ENCODE peak calls at places on chromosome 12, in five cellular contexts. One of them, this sample, is unnamed.

GRCh38 chr12:64824500-64825142 is at the start of gene TBC1D30:
- DNase-seq in stimulated activated naive CD8-positive, alpha-beta T cell treated with anti-CD3 and anti-CD28 coated beads, Interleukin-15, amount 100 ng/mL, for 72 hours: peak; percentile 27
- DNase-seq in activated CD8-positive, alpha-beta T cell treated with anti-CD3 and anti-CD28 coated beads, Interleukin-2, amount 10 ng/mL, durations not matched to agents 7 days and 5 days: peak; percentile 23
- DNase-seq in epithelial cell of prostate: no peak
- DNase-seq in D721Med: peak; percentile 29
- DNase-seq in this sample: peak; percentile 68

GRCh38 chr12:56387152-56387551 is 24.5 kb upstream of the APOF start:
- DNase-seq in stimulated activated naive CD8-positive, alpha-beta T cell treated with anti-CD3 and anti-CD28 coated beads, Interleukin-15, amount 100 ng/mL, for 72 hours: no peak
- DNase-seq in activated CD8-positive, alpha-beta T cell treated with anti-CD3 and anti-CD28 coated beads, Interleukin-2, amount 10 ng/mL, durations not matched to agents 7 days and 5 days: no peak
- DNase-seq in epithelial cell of prostate: no peak
- DNase-seq in D721Med: no peak
- DNase-seq in this sample: no peak

GRCh38 chr12:52496590-52497071 is 3.6 kb upstream of the KRT6A start:
- DNase-seq in stimulated activated naive CD8-positive, alpha-beta T cell treated with anti-CD3 and anti-CD28 coated beads, Interleukin-15, amount 100 ng/mL, for 72 hours: no peak
- DNase-seq in activated CD8-positive, alpha-beta T cell treated with anti-CD3 and anti-CD28 coated beads, Interleukin-2, amount 10 ng/mL, durations not matched to agents 7 days and 5 days: no peak
- DNase-seq in epithelial cell of prostate: no peak
- DNase-seq in D721Med: no peak
- DNase-seq in this sample: no peak

GRCh38 chr12:38905480-38906351 is at the start of gene CPNE8:
- DNase-seq in stimulated activated naive CD8-positive, alpha-beta T cell treated with anti-CD3 and anti-CD28 coated beads, Interleukin-15, amount 100 ng/mL, for 72 hours: peak; percentile 26
- DNase-seq in activated CD8-positive, alpha-beta T cell treated with anti-CD3 and anti-CD28 coated beads, Interleukin-2, amount 10 ng/mL, durations not matched to agents 7 days and 5 days: peak; percentile 44
- DNase-seq in epithelial cell of prostate: no peak
- DNase-seq in D721Med: no peak
- DNase-seq in this sample: peak; percentile 68

GRCh38 chr12:121448771-121449315 is 48.9 kb downstream of the RNF34 start:
- DNase-seq in stimulated activated naive CD8-positive, alpha-beta T cell treated with anti-CD3 and anti-CD28 coated beads, Interleukin-15, amount 100 ng/mL, for 72 hours: no peak
- DNase-seq in activated CD8-positive, alpha-beta T cell treated with anti-CD3 and anti-CD28 coated beads, Interleukin-2, amount 10 ng/mL, durations not matched to agents 7 days and 5 days: no peak
- DNase-seq in epithelial cell of prostate: no peak
- DNase-seq in D721Med: no peak
- DNase-seq in this sample: no peak

GRCh38 chr12:80814453-80814852 is 97.7 kb downstream of the MYF5 start:
- DNase-seq in stimulated activated naive CD8-positive, alpha-beta T cell treated with anti-CD3 and anti-CD28 coated beads, Interleukin-15, amount 100 ng/mL, for 72 hours: no peak
- DNase-seq in activated CD8-positive, alpha-beta T cell treated with anti-CD3 and anti-CD28 coated beads, Interleukin-2, amount 10 ng/mL, durations not matched to agents 7 days and 5 days: no peak
- DNase-seq in epithelial cell of prostate: no peak
- DNase-seq in D721Med: no peak
- DNase-seq in this sample: no peak

GRCh38 chr12:27434673-27435565 is 11.6 kb upstream of the SMCO2 start:
- DNase-seq in stimulated activated naive CD8-positive, alpha-beta T cell treated with anti-CD3 and anti-CD28 coated beads, Interleukin-15, amount 100 ng/mL, for 72 hours: no peak
- DNase-seq in activated CD8-positive, alpha-beta T cell treated with anti-CD3 and anti-CD28 coated beads, Interleukin-2, amount 10 ng/mL, durations not matched to agents 7 days and 5 days: peak; percentile 52
- DNase-seq in epithelial cell of prostate: no peak
- DNase-seq in D721Med: no peak
- DNase-seq in this sample: peak; percentile 29

GRCh38 chr12:124053855-124054254 is 80.8 kb downstream of the ZNF664 start:
- DNase-seq in stimulated activated naive CD8-positive, alpha-beta T cell treated with anti-CD3 and anti-CD28 coated beads, Interleukin-15, amount 100 ng/mL, for 72 hours: no peak
- DNase-seq in activated CD8-positive, alpha-beta T cell treated with anti-CD3 and anti-CD28 coated beads, Interleukin-2, amount 10 ng/mL, durations not matched to agents 7 days and 5 days: no peak
- DNase-seq in epithelial cell of prostate: no peak
- DNase-seq in D721Med: no peak
- DNase-seq in this sample: peak; percentile 22